ENCODE peak calls at places on chromosomes 13 and 19, in six cellular contexts. C is PC-3, T is GM23248, Q is IMR-90, H is DND-41, N is astrocyte. F is an unnamed sample.

GRCh38 chr19:15238639-15239155 is 6.4 kb upstream of the EPHX3 start:
- DNase-seq in C (no peak), T (no peak), Q (no peak), H (no peak), N (no peak), F (no peak)

GRCh38 chr13:76503756-76504155 is 382.4 kb downstream of the KCTD12 start:
- DNase-seq in C (no peak), T (no peak), Q (no peak), H (no peak), N (no peak), F (no peak)

GRCh38 chr19:10888421-10888866 is 17.1 kb downstream of the CARM1 start:
- DNase-seq in C (no peak), T (no peak), Q (no peak), H (no peak), N (no peak), F (no peak)

GRCh38 chr13:97125810-97126738 is 96.1 kb upstream of the MBNL2 start:
- DNase-seq in C (peak; percentile 61), T (peak; percentile 76), Q (peak; percentile 39), H (no peak), N (peak; percentile 72), F (peak; percentile 75)

GRCh38 chr19:42424712-42425131 is 2.5 kb downstream of the LIPE start:
- DNase-seq in C (no peak), T (no peak), Q (no peak), H (no peak), N (no peak), F (no peak)

GRCh38 chr13:61148691-61149332 is 266.8 kb downstream of the PCDH20 start:
- DNase-seq in C (no peak), T (no peak), Q (no peak), H (no peak), N (peak; percentile 25), F (no peak)

GRCh38 chr13:45162821-45163220 is 38.0 kb downstream of the KCTD4 start:
- DNase-seq in C (peak; percentile 92), T (peak; percentile 93), Q (peak; percentile 95), H (no peak), N (peak; percentile 90), F (peak; percentile 87)

GRCh38 chr19:2261438-2262172 is 5.4 kb upstream of the JSRP1 start:
- DNase-seq in C (peak; percentile 37), T (peak; percentile 39), Q (no peak), H (peak; percentile 62), N (no peak), F (no peak)

GRCh38 chr13:109387438-109387837 is 398.9 kb downstream of the IRS2 start:
- DNase-seq in C (no peak), T (no peak), Q (no peak), H (no peak), N (no peak), F (no peak)

GRCh38 chr19:3135961-3136683 is at the start of gene GNA15:
- DNase-seq in C (no peak), T (no peak), Q (no peak), H (peak; percentile 85), N (no peak), F (peak; percentile 83)

GRCh38 chr13:70203661-70204229 is 95.5 kb upstream of the KLHL1 start:
- DNase-seq in C (peak; percentile 26), T (no peak), Q (no peak), H (peak; percentile 18), N (no peak), F (no peak)

GRCh38 chr19:1258161-1258492 is 9.7 kb downstream of the MIDN start:
- DNase-seq in C (no peak), T (no peak), Q (no peak), H (no peak), N (no peak), F (no peak)

GRCh38 chr19:7977021-7977722 is 28.3 kb downstream of the ELAVL1 start:
- DNase-seq in C (no peak), T (no peak), Q (no peak), H (no peak), N (no peak), F (no peak)

GRCh38 chr13:101567841-101568240 is 115.4 kb downstream of the ITGBL1 start:
- DNase-seq in C (no peak), T (no peak), Q (no peak), H (no peak), N (no peak), F (no peak)

GRCh38 chr13:101661839-101662238 is 209.4 kb downstream of the ITGBL1 start:
- DNase-seq in C (no peak), T (peak; percentile 41), Q (no peak), H (no peak), N (peak; percentile 21), F (no peak)

GRCh38 chr13:27634791-27635190 is 13.1 kb downstream of the POLR1D start:
- DNase-seq in C (no peak), T (no peak), Q (no peak), H (no peak), N (no peak), F (peak; percentile 55)

GRCh38 chr19:44756089-44756562 is 7.6 kb downstream of the BCL3 start:
- DNase-seq in C (no peak), T (no peak), Q (no peak), H (no peak), N (no peak), F (no peak)

GRCh38 chr13:26423634-26424033 is 133.8 kb upstream of the WASF3 start:
- DNase-seq in C (no peak), T (peak; percentile 27), Q (peak; percentile 51), H (no peak), N (peak; percentile 2), F (no peak)

GRCh38 chr19:45075215-45076028 is 856 bp downstream of the ZNF296 start:
- DNase-seq in C (peak; percentile 82), T (peak; percentile 26), Q (no peak), H (no peak), N (no peak), F (no peak)

GRCh38 chr19:7928741-7929701 is 3.1 kb upstream of the CTXN1 start:
- DNase-seq in C (peak; percentile 87), T (peak; percentile 92), Q (peak; percentile 88), H (peak; percentile 76), N (peak; percentile 76), F (peak; percentile 82)

GRCh38 chr13:23202383-23202782 is 21.6 kb downstream of the SGCG start:
- DNase-seq in C (no peak), T (peak; percentile 39), Q (no peak), H (no peak), N (no peak), F (no peak)

GRCh38 chr13:60707878-60708277 is 310.9 kb downstream of the TDRD3 start:
- DNase-seq in C (no peak), T (no peak), Q (no peak), H (no peak), N (no peak), F (no peak)

GRCh38 chr19:34888091-34888490 is 38.6 kb upstream of the ZNF30 start:
- DNase-seq in C (no peak), T (no peak), Q (no peak), H (no peak), N (no peak), F (no peak)

GRCh38 chr19:31532034-31532433 is 182.8 kb upstream of the TSHZ3 start:
- DNase-seq in C (no peak), T (no peak), Q (no peak), H (no peak), N (no peak), F (no peak)

GRCh38 chr13:78258304-78258703 is 339.7 kb upstream of the EDNRB start:
- DNase-seq in C (no peak), T (no peak), Q (no peak), H (no peak), N (no peak), F (no peak)

GRCh38 chr13:29472317-29472961 is 123.0 kb downstream of the SLC7A1 start:
- DNase-seq in C (peak; percentile 67), T (peak; percentile 79), Q (peak; percentile 58), H (peak; percentile 53), N (peak; percentile 46), F (peak; percentile 29)

GRCh38 chr19:44847144-44848035 is 1.3 kb downstream of the NECTIN2 start:
- DNase-seq in C (peak; percentile 62), T (peak; percentile 80), Q (peak; percentile 58), H (no peak), N (peak; percentile 39), F (peak; percentile 86)

GRCh38 chr19:33713194-33713593 is 83.5 kb upstream of the KCTD15 start:
- DNase-seq in C (no peak), T (no peak), Q (no peak), H (no peak), N (no peak), F (no peak)

GRCh38 chr19:33712268-33712667 is 84.4 kb upstream of the KCTD15 start:
- DNase-seq in C (no peak), T (no peak), Q (no peak), H (no peak), N (no peak), F (no peak)

GRCh38 chr19:33714149-33714548 is 82.5 kb upstream of the KCTD15 start:
- DNase-seq in C (no peak), T (no peak), Q (no peak), H (no peak), N (no peak), F (no peak)

GRCh38 chr19:33717878-33718277 is 78.8 kb upstream of the KCTD15 start:
- DNase-seq in C (no peak), T (no peak), Q (no peak), H (no peak), N (no peak), F (no peak)

GRCh38 chr19:33715462-33715861 is 81.2 kb upstream of the KCTD15 start:
- DNase-seq in C (peak; percentile 2), T (no peak), Q (no peak), H (no peak), N (no peak), F (no peak)
- H3K27ac ChIP-seq in C (no peak overlapping the region), T (no peak overlapping the region), Q (no peak overlapping the region), H (no peak overlapping the region), N (no peak overlapping the region), F (no peak overlapping the region)

DNA sequence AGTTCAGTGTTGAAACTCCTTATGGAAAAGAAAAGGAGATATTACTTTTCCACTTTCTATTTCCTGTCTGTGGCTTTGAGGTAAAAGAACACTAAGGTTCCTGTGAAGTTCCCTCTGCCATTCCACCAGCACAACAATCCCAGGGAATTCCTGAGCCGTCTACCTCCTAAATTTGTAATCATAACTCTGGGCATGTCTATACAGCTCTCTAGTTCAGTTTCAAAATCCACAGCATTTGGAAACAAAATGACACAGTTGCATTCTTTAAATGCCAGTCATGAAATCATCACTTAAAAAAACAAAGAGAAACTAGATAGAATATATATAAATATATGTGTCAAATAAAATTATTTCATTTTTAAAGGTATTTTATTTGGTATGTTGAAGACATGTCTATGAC is 9.0 kb upstream of the THSD1 start:
- DNase-seq in C (no peak), T (peak; percentile 74), Q (peak; percentile 69), H (no peak), N (peak; percentile 69), F (peak; percentile 92)
- H3K9ac ChIP-seq in C (no peak overlapping the region), T (peak overlapping the region; percentile 40), Q (no peak overlapping the region), H (no peak overlapping the region), N (peak overlapping the region; percentile 39), F (peak overlapping the region; percentile 66)

DNA sequence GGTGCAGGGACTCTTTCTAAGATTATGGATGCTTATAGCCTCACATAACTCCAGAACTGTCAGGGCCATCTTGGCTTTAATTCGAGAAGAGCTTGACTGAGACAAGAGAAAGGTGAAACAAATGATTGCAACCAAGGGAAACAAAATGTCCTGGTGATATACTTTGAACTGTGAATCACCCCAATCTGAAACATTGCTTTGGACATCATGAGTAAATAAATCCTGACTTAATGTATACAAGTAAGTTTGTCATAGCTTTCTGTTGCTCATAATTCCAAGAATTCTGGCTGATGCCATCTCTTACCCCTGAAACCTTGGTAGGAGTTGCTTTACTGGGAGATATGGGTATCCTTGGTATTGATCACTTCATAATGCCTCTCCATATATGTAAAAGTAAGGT is 5.8 kb upstream of the VWA8 start:
- DNase-seq in C (no peak), T (no peak), Q (peak; percentile 48), H (no peak), N (no peak), F (no peak)
- H3K4me3 ChIP-seq in C (no peak overlapping the region), T (no peak overlapping the region), Q (no peak overlapping the region), H (no peak overlapping the region), N (no peak overlapping the region), F (no peak overlapping the region)

GRCh38 chr13:37686501-37686900 is 87.9 kb upstream of the POSTN start:
- DNase-seq in C (no peak), T (peak; percentile 54), Q (peak; percentile 7), H (no peak), N (no peak), F (no peak)
- H3K27ac ChIP-seq in C (no peak overlapping the region), T (no peak overlapping the region), Q (no peak overlapping the region), H (no peak overlapping the region), N (no peak overlapping the region), F (no peak overlapping the region)

F was measured in mammary epithelial cell.